ENCODE peak calls at places on chromosomes 16 and 17, in four cellular contexts. O is OCI-LY7, B is GM04504, M is astrocyte. R is an unnamed sample.

GRCh38 chr16:30619207-30619606 is 9.0 kb upstream of the ZNF689 start:
- DNase-seq in O (no peak), B (no peak), M (no peak), R (no peak)

GRCh38 chr17:77487677-77488530 is 347.1 kb downstream of the SEC14L1 start:
- DNase-seq in O (no peak), B (no peak), M (no peak), R (no peak)

GRCh38 chr16:58317608-58318152 is 22.9 kb upstream of the PRSS54 start:
- DNase-seq in O (no peak), B (no peak), M (no peak), R (no peak)

GRCh38 chr17:57422574-57423164 is 166.3 kb downstream of the MSI2 start:
- DNase-seq in O (no peak), B (no peak), M (peak; percentile 70), R (no peak)

GRCh38 chr17:4201231-4201630 is 58.2 kb downstream of the CYB5D2 start:
- DNase-seq in O (no peak), B (no peak), M (no peak), R (no peak)

GRCh38 chr16:83974475-83974874 is 6.4 kb downstream of the NECAB2 start:
- DNase-seq in O (no peak), B (no peak), M (no peak), R (no peak)

GRCh38 chr17:82933911-82934310 is 94.1 kb upstream of the ZNF750 start:
- DNase-seq in O (no peak), B (no peak), M (no peak), R (no peak)

GRCh38 chr17:35214631-35215273 is 20.6 kb upstream of the SLC35G3 start:
- DNase-seq in O (no peak), B (no peak), M (no peak), R (no peak)

GRCh38 chr17:78258323-78259229 is 27.1 kb downstream of the TMEM235 start:
- DNase-seq in O (peak; percentile 45), B (no peak), M (peak; percentile 16), R (no peak)

GRCh38 chr17:38885728-38886642 is 16.1 kb downstream of the LASP1 start:
- DNase-seq in O (no peak), B (no peak), M (peak; percentile 49), R (peak; percentile 50)

GRCh38 chr17:80889897-80890550 is 101.6 kb upstream of the CHMP6 start:
- DNase-seq in O (no peak), B (no peak), M (no peak), R (no peak)

GRCh38 chr17:33435716-33436301 is 142.7 kb upstream of the ASIC2 start:
- DNase-seq in O (no peak), B (peak; percentile 2), M (peak; percentile 65), R (no peak)

GRCh38 chr16:21646721-21647561 is 5.5 kb downstream of the IGSF6 start:
- DNase-seq in O (peak; percentile 91), B (no peak), M (no peak), R (no peak)

GRCh38 chr16:23952128-23953041 is 116.6 kb downstream of the PRKCB start:
- DNase-seq in O (no peak), B (no peak), M (peak; percentile 5), R (peak; percentile 60)

GRCh38 chr17:82645516-82645915 is 2.7 kb downstream of the WDR45B start:
- DNase-seq in O (no peak), B (no peak), M (peak; percentile 5), R (no peak)

GRCh38 chr17:79951361-79952264 is 84.1 kb downstream of the TBC1D16 start:
- DNase-seq in O (no peak), B (peak; percentile 54), M (peak; percentile 92), R (peak; percentile 64)

GRCh38 chr17:39608142-39608541 is 422 bp upstream of the NEUROD2 start:
- DNase-seq in O (no peak), B (no peak), M (no peak), R (no peak)

GRCh38 chr16:75193265-75193650 is 13.7 kb downstream of the CTRB2 start:
- DNase-seq in O (no peak), B (no peak), M (no peak), R (no peak)

GRCh38 chr16:70162041-70162451 is 11.5 kb upstream of the CLEC18C start:
- DNase-seq in O (no peak), B (peak; percentile 24), M (peak; percentile 69), R (no peak)

GRCh38 chr16:89295915-89296314 is 78.4 kb downstream of the ZNF778 start:
- DNase-seq in O (no peak), B (no peak), M (no peak), R (no peak)

GRCh38 chr17:76635039-76635438 is 8.5 kb downstream of the ST6GALNAC1 start:
- DNase-seq in O (no peak), B (no peak), M (peak; percentile 26), R (no peak)

GRCh38 chr17:62716834-62717588 is 89.5 kb downstream of the MRC2 start:
- DNase-seq in O (no peak), B (no peak), M (no peak), R (no peak)

GRCh38 chr17:78013683-78014467 is 55.4 kb downstream of the TNRC6C start:
- DNase-seq in O (peak; percentile 79), B (peak; percentile 60), M (peak; percentile 39), R (peak; percentile 86)

GRCh38 chr16:3496386-3496785 is 1.1 kb upstream of the C16orf90 start:
- DNase-seq in O (no peak), B (no peak), M (no peak), R (no peak)

GRCh38 chr17:35879748-35880654 is at the start of gene CCL5:
- DNase-seq in O (peak; percentile 14), B (no peak), M (no peak), R (no peak)

GRCh38 chr16:70696952-70697600 is 11.2 kb upstream of the MTSS2 start:
- DNase-seq in O (no peak), B (no peak), M (no peak), R (no peak)

GRCh38 chr17:50634123-50634914 is at the start of gene ABCC3:
- DNase-seq in O (no peak), B (peak; percentile 23), M (peak; percentile 16), R (no peak)

GRCh38 chr16:79757163-79757562 is 156.6 kb upstream of the MAF start:
- DNase-seq in O (no peak), B (no peak), M (no peak), R (no peak)

GRCh38 chr17:32483451-32484019 is 3.3 kb upstream of the CDK5R1 start:
- DNase-seq in O (peak; percentile 75), B (peak; percentile 69), M (peak; percentile 54), R (peak; percentile 84)

GRCh38 chr16:11708421-11708820 is 34.2 kb downstream of the TXNDC11 start:
- DNase-seq in O (no peak), B (no peak), M (peak; percentile 45), R (no peak)

GRCh38 chr17:82217120-82217529 is 4.5 kb upstream of the CCDC57 start:
- DNase-seq in O (no peak), B (no peak), M (no peak), R (no peak)

GRCh38 chr16:53089434-53090270 is 34.9 kb downstream of the CHD9 start:
- DNase-seq in O (no peak), B (peak; percentile 13), M (peak; percentile 41), R (peak; percentile 34)

GRCh38 chr16:85969159-85969558 is 70.2 kb downstream of the IRF8 start:
- DNase-seq in O (no peak), B (peak; percentile 3), M (peak; percentile 77), R (no peak)

GRCh38 chr16:14284371-14284770 is 213.3 kb downstream of the MRTFB start:
- DNase-seq in O (peak; percentile 42), B (no peak), M (no peak), R (no peak)